ENCODE peak calls at places on chromosomes 1 and 21, in four cellular contexts. M is RWPE1, X is cardiac muscle cell, S is fibroblast of lung. C is an unnamed sample.

GRCh38 chr1:154845879-154846278 is 24.2 kb downstream of the KCNN3 start:
- DNase-seq in M (no peak), X (no peak), S (no peak), C (no peak)

GRCh38 chr1:54814148-54814498 is 13.0 kb upstream of the TTC22 start:
- DNase-seq in M (no peak), X (no peak), S (no peak), C (no peak)

GRCh38 chr21:45177039-45177438 is 102.7 kb downstream of the ADARB1 start:
- DNase-seq in M (no peak), X (no peak), S (no peak), C (no peak)

GRCh38 chr1:212446333-212446732 is 13.6 kb downstream of the NENF start:
- DNase-seq in M (no peak), X (no peak), S (no peak), C (no peak)

GRCh38 chr1:234967121-234967520 is 161.5 kb downstream of the TOMM20 start:
- DNase-seq in M (no peak), X (no peak), S (no peak), C (no peak)

GRCh38 chr1:151611288-151611790 is 511 bp upstream of the SNX27 start:
- DNase-seq in M (no peak), X (peak), S (peak), C (no peak)

GRCh38 chr1:177282976-177283375 is 112.2 kb downstream of the BRINP2 start:
- DNase-seq in M (no peak), X (no peak), S (no peak), C (no peak)

GRCh38 chr1:20662110-20662475 is 924 bp upstream of the DDOST start:
- DNase-seq in M (no peak), X (no peak), S (no peak), C (no peak)

GRCh38 chr1:208437416-208437815 is 193.2 kb upstream of the PLXNA2 start:
- DNase-seq in M (peak), X (peak), S (peak), C (peak)

GRCh38 chr1:205598841-205599666 is 32.8 kb downstream of the ELK4 start:
- DNase-seq in M (no peak), X (peak), S (peak), C (peak)

C was measured in amniotic stem cell.